ENCODE peak calls at places on chromosomes 3 and 15, in eight cellular contexts. One of them, this sample, is unnamed.

GRCh38 chr3:23435318-23435717 is 232.2 kb downstream of the UBE2E2 start:
- DNase-seq in dorsolateral prefrontal cortex: no peak
- DNase-seq in heart right ventricle: no peak
- DNase-seq in CD8-positive, alpha-beta T cell: no peak
- DNase-seq in brain microvascular endothelial cell: no peak
- DNase-seq in testis: no peak
- DNase-seq in AG10803: no peak
- DNase-seq in H9: peak; percentile 46
- DNase-seq in this sample: no peak

GRCh38 chr15:32718822-32719716 is 1.3 kb downstream of the GREM1 start:
- DNase-seq in dorsolateral prefrontal cortex: peak; percentile 19
- DNase-seq in heart right ventricle: no peak
- DNase-seq in CD8-positive, alpha-beta T cell: no peak
- DNase-seq in brain microvascular endothelial cell: no peak
- DNase-seq in testis: no peak
- DNase-seq in AG10803: no peak
- DNase-seq in H9: peak; percentile 48
- DNase-seq in this sample: no peak

GRCh38 chr3:66502981-66503380 is 2.2 kb upstream of the LRIG1 start:
- DNase-seq in dorsolateral prefrontal cortex: no peak
- DNase-seq in heart right ventricle: no peak
- DNase-seq in CD8-positive, alpha-beta T cell: no peak
- DNase-seq in brain microvascular endothelial cell: no peak
- DNase-seq in testis: no peak
- DNase-seq in AG10803: no peak
- DNase-seq in H9: no peak
- DNase-seq in this sample: no peak

GRCh38 chr3:31157893-31158620 is 263.6 kb upstream of the GADL1 start:
- DNase-seq in dorsolateral prefrontal cortex: no peak
- DNase-seq in heart right ventricle: no peak
- DNase-seq in CD8-positive, alpha-beta T cell: no peak
- DNase-seq in brain microvascular endothelial cell: no peak
- DNase-seq in testis: no peak
- DNase-seq in AG10803: peak; percentile 87
- DNase-seq in H9: no peak
- DNase-seq in this sample: no peak

GRCh38 chr3:24137958-24138875 is 193.1 kb downstream of the NR1D2 start:
- DNase-seq in dorsolateral prefrontal cortex: no peak
- DNase-seq in heart right ventricle: no peak
- DNase-seq in CD8-positive, alpha-beta T cell: no peak
- DNase-seq in brain microvascular endothelial cell: no peak
- DNase-seq in testis: no peak
- DNase-seq in AG10803: no peak
- DNase-seq in H9: no peak
- DNase-seq in this sample: no peak

GRCh38 chr3:148981236-148981635 is 10.1 kb upstream of the GYG1 start:
- DNase-seq in dorsolateral prefrontal cortex: no peak
- DNase-seq in heart right ventricle: no peak
- DNase-seq in CD8-positive, alpha-beta T cell: no peak
- DNase-seq in brain microvascular endothelial cell: no peak
- DNase-seq in testis: no peak
- DNase-seq in AG10803: no peak
- DNase-seq in H9: no peak
- DNase-seq in this sample: no peak

GRCh38 chr3:167728176-167728575 is 6.5 kb downstream of the PDCD10 start:
- DNase-seq in dorsolateral prefrontal cortex: no peak
- DNase-seq in heart right ventricle: no peak
- DNase-seq in CD8-positive, alpha-beta T cell: no peak
- DNase-seq in brain microvascular endothelial cell: peak; percentile 83
- DNase-seq in testis: no peak
- DNase-seq in AG10803: peak; percentile 79
- DNase-seq in H9: no peak
- DNase-seq in this sample: no peak

GRCh38 chr15:85164841-85165466 is 183.3 kb downstream of the PDE8A start:
- DNase-seq in dorsolateral prefrontal cortex: no peak
- DNase-seq in heart right ventricle: no peak
- DNase-seq in CD8-positive, alpha-beta T cell: no peak
- DNase-seq in brain microvascular endothelial cell: no peak
- DNase-seq in testis: no peak
- DNase-seq in AG10803: no peak
- DNase-seq in H9: no peak
- DNase-seq in this sample: no peak

GRCh38 chr15:88284441-88285106 is 28.0 kb upstream of the NTRK3 start:
- DNase-seq in dorsolateral prefrontal cortex: no peak
- DNase-seq in heart right ventricle: no peak
- DNase-seq in CD8-positive, alpha-beta T cell: no peak
- DNase-seq in brain microvascular endothelial cell: no peak
- DNase-seq in testis: no peak
- DNase-seq in AG10803: no peak
- DNase-seq in H9: no peak
- DNase-seq in this sample: no peak

GRCh38 chr3:56383092-56383491 is 85.2 kb downstream of the ERC2 start:
- DNase-seq in dorsolateral prefrontal cortex: no peak
- DNase-seq in heart right ventricle: no peak
- DNase-seq in CD8-positive, alpha-beta T cell: no peak
- DNase-seq in brain microvascular endothelial cell: no peak
- DNase-seq in testis: no peak
- DNase-seq in AG10803: no peak
- DNase-seq in H9: no peak
- DNase-seq in this sample: no peak

GRCh38 chr3:64260391-64260790 is 35.1 kb upstream of the PRICKLE2 start:
- DNase-seq in dorsolateral prefrontal cortex: no peak
- DNase-seq in heart right ventricle: no peak
- DNase-seq in CD8-positive, alpha-beta T cell: no peak
- DNase-seq in brain microvascular endothelial cell: no peak
- DNase-seq in testis: no peak
- DNase-seq in AG10803: no peak
- DNase-seq in H9: no peak
- DNase-seq in this sample: no peak

GRCh38 chr3:29384640-29385039 is 103.8 kb downstream of the RBMS3 start:
- DNase-seq in dorsolateral prefrontal cortex: no peak
- DNase-seq in heart right ventricle: no peak
- DNase-seq in CD8-positive, alpha-beta T cell: no peak
- DNase-seq in brain microvascular endothelial cell: peak; percentile 84
- DNase-seq in testis: no peak
- DNase-seq in AG10803: peak; percentile 88
- DNase-seq in H9: no peak
- DNase-seq in this sample: no peak

GRCh38 chr3:161221881-161222600 is 930 bp downstream of the NMD3 start:
- DNase-seq in dorsolateral prefrontal cortex: no peak
- DNase-seq in heart right ventricle: no peak
- DNase-seq in CD8-positive, alpha-beta T cell: no peak
- DNase-seq in brain microvascular endothelial cell: no peak
- DNase-seq in testis: peak; percentile 46
- DNase-seq in AG10803: peak; percentile 28
- DNase-seq in H9: no peak
- DNase-seq in this sample: no peak

GRCh38 chr3:127288921-127289645 is 1.2 kb upstream of the PRR20G start:
- DNase-seq in dorsolateral prefrontal cortex: no peak
- DNase-seq in heart right ventricle: no peak
- DNase-seq in CD8-positive, alpha-beta T cell: no peak
- DNase-seq in brain microvascular endothelial cell: no peak
- DNase-seq in testis: no peak
- DNase-seq in AG10803: no peak
- DNase-seq in H9: peak; percentile 64
- DNase-seq in this sample: no peak

GRCh38 chr3:14410501-14411165 is 8.2 kb downstream of the SLC6A6 start:
- DNase-seq in dorsolateral prefrontal cortex: no peak
- DNase-seq in heart right ventricle: no peak
- DNase-seq in CD8-positive, alpha-beta T cell: no peak
- DNase-seq in brain microvascular endothelial cell: peak; percentile 83
- DNase-seq in testis: no peak
- DNase-seq in AG10803: peak; percentile 91
- DNase-seq in H9: no peak
- DNase-seq in this sample: peak; percentile 97

GRCh38 chr3:147449669-147450068 is 40.5 kb downstream of the ZIC1 start:
- DNase-seq in dorsolateral prefrontal cortex: no peak
- DNase-seq in heart right ventricle: no peak
- DNase-seq in CD8-positive, alpha-beta T cell: no peak
- DNase-seq in brain microvascular endothelial cell: no peak
- DNase-seq in testis: no peak
- DNase-seq in AG10803: no peak
- DNase-seq in H9: no peak
- DNase-seq in this sample: no peak

GRCh38 chr3:79497447-79498111 is 270.2 kb downstream of the ROBO1 start:
- DNase-seq in dorsolateral prefrontal cortex: no peak
- DNase-seq in heart right ventricle: no peak
- DNase-seq in CD8-positive, alpha-beta T cell: no peak
- DNase-seq in brain microvascular endothelial cell: no peak
- DNase-seq in testis: no peak
- DNase-seq in AG10803: peak; percentile 12
- DNase-seq in H9: no peak
- DNase-seq in this sample: no peak

GRCh38 chr3:127785711-127786265 is 36.5 kb downstream of the MGLL start:
- DNase-seq in dorsolateral prefrontal cortex: no peak
- DNase-seq in heart right ventricle: no peak
- DNase-seq in CD8-positive, alpha-beta T cell: no peak
- DNase-seq in brain microvascular endothelial cell: no peak
- DNase-seq in testis: no peak
- DNase-seq in AG10803: no peak
- DNase-seq in H9: no peak
- DNase-seq in this sample: peak; percentile 28

GRCh38 chr3:43394071-43394501 is 107.7 kb downstream of the SNRK start:
- DNase-seq in dorsolateral prefrontal cortex: no peak
- DNase-seq in heart right ventricle: peak; percentile 76
- DNase-seq in CD8-positive, alpha-beta T cell: no peak
- DNase-seq in brain microvascular endothelial cell: peak; percentile 71
- DNase-seq in testis: no peak
- DNase-seq in AG10803: peak; percentile 27
- DNase-seq in H9: no peak
- DNase-seq in this sample: no peak

DNA sequence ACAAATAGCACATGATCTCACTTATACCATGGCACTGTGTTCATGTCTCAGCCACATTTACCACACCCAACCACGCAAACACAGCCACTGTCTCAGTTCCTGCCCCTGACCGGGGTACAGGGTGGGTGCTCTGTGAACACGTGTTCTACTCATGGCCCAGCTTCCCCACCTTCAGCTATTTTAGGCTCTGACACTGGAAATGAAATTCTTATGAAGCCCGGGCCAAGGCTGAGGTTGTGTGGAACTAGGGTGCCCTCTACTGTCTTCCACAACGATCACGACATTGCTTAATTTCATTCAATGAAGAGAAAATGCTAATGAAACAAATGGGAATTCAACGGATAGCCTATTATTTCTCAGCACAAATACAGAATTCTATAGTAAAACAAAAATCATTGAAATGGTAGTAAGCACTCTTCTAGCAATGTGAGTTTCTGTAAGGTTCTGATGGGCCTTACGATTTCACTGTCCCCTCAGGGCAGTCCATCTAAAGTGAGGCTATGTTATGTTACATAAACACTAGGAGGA is 2.1 kb upstream of the GABRA5 start:
- DNase-seq in dorsolateral prefrontal cortex: peak; percentile 34
- DNase-seq in heart right ventricle: no peak
- DNase-seq in CD8-positive, alpha-beta T cell: no peak
- DNase-seq in brain microvascular endothelial cell: peak; percentile 30
- DNase-seq in testis: peak; percentile 55
- DNase-seq in AG10803: peak; percentile 58
- DNase-seq in H9: peak; percentile 61
- DNase-seq in this sample: no peak
- TF ChIP-seq CTCF in dorsolateral prefrontal cortex: peak; percentile 77
- TF ChIP-seq CTCF in heart right ventricle: peak; percentile 14
- TF ChIP-seq CTCF in CD8-positive, alpha-beta T cell: no peak
- TF ChIP-seq CTCF in brain microvascular endothelial cell: peak; percentile 74
- TF ChIP-seq CTCF in testis: peak; percentile 49
- TF ChIP-seq CTCF in AG10803: peak; percentile 74
- TF ChIP-seq CTCF in H9: peak; percentile 92
- TF ChIP-seq CTCF in this sample: no peak

DNA sequence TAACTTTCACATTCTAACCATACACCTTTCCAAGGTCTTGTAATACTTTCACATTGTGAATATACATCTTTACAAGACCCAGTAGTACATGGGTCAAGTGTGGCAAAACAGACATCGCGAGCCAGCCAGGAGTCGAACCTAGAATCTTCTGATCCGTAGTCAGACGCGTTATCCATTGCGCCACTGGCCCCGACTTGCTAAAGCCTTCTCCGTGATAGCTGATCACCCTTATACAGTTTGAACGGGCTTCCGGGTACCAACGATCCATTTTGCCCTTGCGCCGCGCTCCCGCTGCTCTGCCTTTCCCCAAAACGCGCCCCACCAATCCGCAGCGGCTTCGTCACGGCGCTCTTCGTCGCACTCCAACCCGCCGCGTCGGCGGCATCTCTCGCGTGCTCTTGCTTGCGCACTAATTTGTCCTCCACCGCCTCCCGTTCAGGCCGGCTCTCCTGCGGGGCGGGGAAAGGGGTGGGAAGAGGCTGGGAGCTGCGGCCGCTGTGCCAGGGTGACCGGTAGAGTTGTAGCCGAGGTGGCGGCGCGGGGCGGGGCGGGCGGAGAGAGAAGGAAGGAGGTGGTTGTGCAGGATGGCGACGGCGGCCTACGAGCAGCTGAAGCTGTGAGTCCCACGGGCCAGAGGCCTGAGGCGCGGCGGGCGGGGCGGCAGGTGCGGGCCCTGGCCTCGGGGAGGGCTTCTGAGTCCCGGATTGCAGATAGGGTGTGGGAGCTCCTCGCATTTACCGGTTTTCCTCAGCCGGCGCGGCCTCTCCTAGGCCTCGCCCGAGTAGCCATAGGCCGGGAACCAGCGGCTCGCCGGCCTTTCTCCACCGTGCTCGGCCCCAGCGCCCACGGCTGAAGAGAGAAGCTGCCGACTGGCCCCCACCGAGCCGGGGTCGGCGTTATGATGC is at the start of gene SACM1L:
- DNase-seq in dorsolateral prefrontal cortex: peak; percentile 96
- DNase-seq in heart right ventricle: peak; percentile 98
- DNase-seq in CD8-positive, alpha-beta T cell: peak; percentile 93
- DNase-seq in brain microvascular endothelial cell: peak; percentile 95
- DNase-seq in testis: peak; percentile 97
- DNase-seq in AG10803: peak; percentile 99
- DNase-seq in H9: peak; percentile 98
- DNase-seq in this sample: peak; percentile 97
- TF ChIP-seq CTCF in dorsolateral prefrontal cortex: no peak
- TF ChIP-seq CTCF in heart right ventricle: no peak
- TF ChIP-seq CTCF in CD8-positive, alpha-beta T cell: no peak
- TF ChIP-seq CTCF in brain microvascular endothelial cell: no peak
- TF ChIP-seq CTCF in testis: no peak
- TF ChIP-seq CTCF in AG10803: no peak
- TF ChIP-seq CTCF in H9: no peak
- TF ChIP-seq CTCF in this sample: no peak

DNA sequence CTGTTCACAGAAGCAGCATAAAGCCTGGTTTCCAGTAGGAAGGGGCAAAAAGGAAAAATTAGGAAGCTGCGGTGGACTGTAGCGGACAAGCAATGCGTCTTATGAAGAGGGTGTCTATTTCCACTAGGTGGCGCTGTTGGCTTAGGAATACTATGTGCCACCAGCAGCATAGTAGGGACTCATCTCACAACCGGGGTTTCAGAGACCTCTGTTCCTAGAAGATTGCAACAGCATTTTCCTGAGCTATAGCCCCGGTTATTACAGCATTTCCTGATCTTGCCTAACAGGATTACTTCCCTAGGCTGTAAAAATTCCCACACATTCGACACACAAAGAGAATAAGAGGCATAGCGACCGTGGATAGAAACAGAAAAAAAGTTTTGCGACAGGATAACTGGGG is 683.0 kb downstream of the TBL1XR1 start:
- DNase-seq in dorsolateral prefrontal cortex: no peak
- DNase-seq in heart right ventricle: no peak
- DNase-seq in CD8-positive, alpha-beta T cell: no peak
- DNase-seq in brain microvascular endothelial cell: peak; percentile 41
- DNase-seq in testis: peak; percentile 84
- DNase-seq in AG10803: peak; percentile 42
- DNase-seq in H9: peak; percentile 80
- DNase-seq in this sample: no peak
- TF ChIP-seq CTCF in dorsolateral prefrontal cortex: peak; percentile 49
- TF ChIP-seq CTCF in heart right ventricle: peak; percentile 29
- TF ChIP-seq CTCF in CD8-positive, alpha-beta T cell: no peak
- TF ChIP-seq CTCF in brain microvascular endothelial cell: peak; percentile 56
- TF ChIP-seq CTCF in testis: peak; percentile 73
- TF ChIP-seq CTCF in AG10803: peak; percentile 56
- TF ChIP-seq CTCF in H9: peak; percentile 83
- TF ChIP-seq CTCF in this sample: no peak

GRCh38 chr3:34011171-34012101 is 213.0 kb downstream of the PDCD6IP start:
- DNase-seq in dorsolateral prefrontal cortex: no peak
- DNase-seq in heart right ventricle: no peak
- DNase-seq in CD8-positive, alpha-beta T cell: no peak
- DNase-seq in brain microvascular endothelial cell: peak; percentile 34
- DNase-seq in testis: no peak
- DNase-seq in AG10803: peak; percentile 43
- DNase-seq in H9: peak; percentile 33
- DNase-seq in this sample: no peak
- TF ChIP-seq CTCF in dorsolateral prefrontal cortex: no peak
- TF ChIP-seq CTCF in heart right ventricle: no peak
- TF ChIP-seq CTCF in CD8-positive, alpha-beta T cell: no peak
- TF ChIP-seq CTCF in brain microvascular endothelial cell: peak; percentile 57
- TF ChIP-seq CTCF in testis: no peak
- TF ChIP-seq CTCF in AG10803: peak; percentile 31
- TF ChIP-seq CTCF in H9: peak; percentile 47
- TF ChIP-seq CTCF in this sample: no peak

This sample was measured in CD14-positive monocyte.